ENCODE peak calls at places on chromosome 10, in nine cellular contexts. One of them, this sample, is unnamed. For H3K4me1, the result is how much of the 10 kb centered on the place peaks cover.

GRCh38 chr10:11234857-11235640 is 217.4 kb downstream of the CELF2 start:
- DNase-seq in fibroblast of lung: no peak
- DNase-seq in heart left ventricle: no peak
- DNase-seq in tibial nerve: no peak
- DNase-seq in heart right ventricle: no peak
- DNase-seq in neural progenitor cell: no peak
- DNase-seq in uterus: no peak
- DNase-seq in spleen: no peak
- DNase-seq in adrenal gland: no peak
- DNase-seq in this sample: no peak

GRCh38 chr10:19749185-19749729 is 67.0 kb upstream of the PLXDC2 start:
- DNase-seq in uterus: no peak
- DNase-seq in spleen: no peak
- DNase-seq in adrenal gland: no peak
- DNase-seq in tibial nerve: no peak
- DNase-seq in heart left ventricle: no peak
- DNase-seq in neural progenitor cell: no peak
- DNase-seq in fibroblast of lung: peak
- DNase-seq in heart right ventricle: no peak
- DNase-seq in this sample: no peak

GRCh38 chr10:37476285-37476684 is 350.9 kb downstream of the ANKRD30A start:
- DNase-seq in heart right ventricle: no peak
- DNase-seq in adrenal gland: no peak
- DNase-seq in heart left ventricle: no peak
- DNase-seq in spleen: no peak
- DNase-seq in tibial nerve: no peak
- DNase-seq in neural progenitor cell: no peak
- DNase-seq in fibroblast of lung: no peak
- DNase-seq in uterus: no peak
- DNase-seq in this sample: no peak

GRCh38 chr10:113987805-113988204 is 55.9 kb upstream of the ADRB1 start:
- DNase-seq in heart left ventricle: no peak
- DNase-seq in spleen: no peak
- DNase-seq in tibial nerve: peak
- DNase-seq in adrenal gland: peak
- DNase-seq in heart right ventricle: peak
- DNase-seq in uterus: no peak
- DNase-seq in neural progenitor cell: no peak
- DNase-seq in fibroblast of lung: peak
- DNase-seq in this sample: peak

GRCh38 chr10:98374176-98374969 is 40.6 kb downstream of the PYROXD2 start:
- DNase-seq in heart left ventricle: no peak
- DNase-seq in adrenal gland: no peak
- DNase-seq in heart right ventricle: no peak
- DNase-seq in uterus: no peak
- DNase-seq in tibial nerve: no peak
- DNase-seq in neural progenitor cell: no peak
- DNase-seq in fibroblast of lung: peak
- DNase-seq in spleen: no peak
- DNase-seq in this sample: no peak

GRCh38 chr10:24723788-24724380 is at the start of gene ARHGAP21:
- DNase-seq in uterus: peak
- DNase-seq in heart right ventricle: peak
- DNase-seq in neural progenitor cell: peak
- DNase-seq in adrenal gland: peak
- DNase-seq in heart left ventricle: peak
- DNase-seq in tibial nerve: peak
- DNase-seq in spleen: peak
- DNase-seq in fibroblast of lung: peak
- DNase-seq in this sample: peak

GRCh38 chr10:49001402-49001801 is 61.8 kb upstream of the LRRC18 start:
- DNase-seq in adrenal gland: no peak
- DNase-seq in tibial nerve: no peak
- DNase-seq in heart right ventricle: no peak
- DNase-seq in heart left ventricle: no peak
- DNase-seq in spleen: no peak
- DNase-seq in fibroblast of lung: no peak
- DNase-seq in uterus: no peak
- DNase-seq in neural progenitor cell: peak
- DNase-seq in this sample: no peak

GRCh38 chr10:26479766-26480492 is 41.8 kb downstream of the APBB1IP start:
- DNase-seq in adrenal gland: no peak
- DNase-seq in uterus: no peak
- DNase-seq in heart left ventricle: no peak
- DNase-seq in heart right ventricle: no peak
- DNase-seq in tibial nerve: no peak
- DNase-seq in spleen: peak
- DNase-seq in fibroblast of lung: no peak
- DNase-seq in neural progenitor cell: no peak
- DNase-seq in this sample: no peak

GRCh38 chr10:76939862-76940495 is 697.6 kb downstream of the KCNMA1 start:
- DNase-seq in heart left ventricle: no peak
- DNase-seq in neural progenitor cell: no peak
- DNase-seq in tibial nerve: no peak
- DNase-seq in adrenal gland: no peak
- DNase-seq in uterus: no peak
- DNase-seq in fibroblast of lung: no peak
- DNase-seq in heart right ventricle: no peak
- DNase-seq in spleen: no peak
- DNase-seq in this sample: no peak

GRCh38 chr10:16437540-16437894 is 707 bp downstream of the PTER start:
- DNase-seq in fibroblast of lung: no peak
- DNase-seq in uterus: no peak
- DNase-seq in adrenal gland: no peak
- DNase-seq in heart left ventricle: no peak
- DNase-seq in heart right ventricle: no peak
- DNase-seq in spleen: no peak
- DNase-seq in tibial nerve: no peak
- DNase-seq in neural progenitor cell: no peak
- DNase-seq in this sample: no peak

GRCh38 chr10:3077940-3078630 is 10.7 kb downstream of the PFKP start:
- DNase-seq in spleen: no peak
- DNase-seq in uterus: no peak
- DNase-seq in heart left ventricle: no peak
- DNase-seq in adrenal gland: no peak
- DNase-seq in neural progenitor cell: peak
- DNase-seq in heart right ventricle: no peak
- DNase-seq in fibroblast of lung: no peak
- DNase-seq in tibial nerve: no peak
- DNase-seq in this sample: no peak

GRCh38 chr10:77889277-77889903 is 37.2 kb downstream of the DLG5 start:
- DNase-seq in fibroblast of lung: no peak
- DNase-seq in neural progenitor cell: peak
- DNase-seq in heart left ventricle: no peak
- DNase-seq in tibial nerve: no peak
- DNase-seq in heart right ventricle: no peak
- DNase-seq in uterus: no peak
- DNase-seq in spleen: no peak
- DNase-seq in adrenal gland: peak
- DNase-seq in this sample: peak

GRCh38 chr10:31912898-31913847 is 15.5 kb downstream of the ARHGAP12 start:
- DNase-seq in adrenal gland: no peak
- DNase-seq in uterus: no peak
- DNase-seq in neural progenitor cell: no peak
- DNase-seq in heart left ventricle: no peak
- DNase-seq in spleen: no peak
- DNase-seq in tibial nerve: no peak
- DNase-seq in fibroblast of lung: peak
- DNase-seq in heart right ventricle: no peak
- DNase-seq in this sample: no peak

GRCh38 chr10:84159076-84159475 is 14.5 kb upstream of the GPR15LG start:
- DNase-seq in spleen: no peak
- DNase-seq in heart left ventricle: no peak
- DNase-seq in tibial nerve: no peak
- DNase-seq in fibroblast of lung: no peak
- DNase-seq in heart right ventricle: no peak
- DNase-seq in adrenal gland: no peak
- DNase-seq in uterus: no peak
- DNase-seq in neural progenitor cell: no peak
- DNase-seq in this sample: no peak

GRCh38 chr10:70812814-70813213 is 2.9 kb upstream of the SGPL1 start:
- DNase-seq in fibroblast of lung: no peak
- DNase-seq in spleen: no peak
- DNase-seq in heart right ventricle: no peak
- DNase-seq in adrenal gland: no peak
- DNase-seq in neural progenitor cell: no peak
- DNase-seq in uterus: no peak
- DNase-seq in heart left ventricle: no peak
- DNase-seq in tibial nerve: no peak
- DNase-seq in this sample: no peak

GRCh38 chr10:49619613-49620012 is 5.8 kb downstream of the CHAT start:
- DNase-seq in tibial nerve: no peak
- DNase-seq in neural progenitor cell: peak
- DNase-seq in adrenal gland: no peak
- DNase-seq in fibroblast of lung: no peak
- DNase-seq in heart right ventricle: no peak
- DNase-seq in spleen: peak
- DNase-seq in uterus: no peak
- DNase-seq in heart left ventricle: peak
- DNase-seq in this sample: no peak

GRCh38 chr10:24617771-24618396 is 105.8 kb downstream of the ARHGAP21 start:
- DNase-seq in uterus: peak
- DNase-seq in heart left ventricle: peak
- DNase-seq in adrenal gland: no peak
- DNase-seq in neural progenitor cell: peak
- DNase-seq in tibial nerve: peak
- DNase-seq in heart right ventricle: peak
- DNase-seq in fibroblast of lung: peak
- DNase-seq in spleen: no peak
- DNase-seq in this sample: peak

GRCh38 chr10:127012071-127012768 is 107.0 kb downstream of the DOCK1 start:
- DNase-seq in fibroblast of lung: no peak
- DNase-seq in spleen: no peak
- DNase-seq in uterus: no peak
- DNase-seq in heart right ventricle: no peak
- DNase-seq in neural progenitor cell: no peak
- DNase-seq in heart left ventricle: no peak
- DNase-seq in adrenal gland: no peak
- DNase-seq in tibial nerve: no peak
- DNase-seq in this sample: no peak

GRCh38 chr10:92690211-92691041 is 671 bp downstream of the HHEX start:
- DNase-seq in spleen: peak
- DNase-seq in neural progenitor cell: peak
- DNase-seq in fibroblast of lung: peak
- DNase-seq in adrenal gland: peak
- DNase-seq in tibial nerve: no peak
- DNase-seq in heart left ventricle: peak
- DNase-seq in uterus: no peak
- DNase-seq in heart right ventricle: peak
- DNase-seq in this sample: peak

DNA sequence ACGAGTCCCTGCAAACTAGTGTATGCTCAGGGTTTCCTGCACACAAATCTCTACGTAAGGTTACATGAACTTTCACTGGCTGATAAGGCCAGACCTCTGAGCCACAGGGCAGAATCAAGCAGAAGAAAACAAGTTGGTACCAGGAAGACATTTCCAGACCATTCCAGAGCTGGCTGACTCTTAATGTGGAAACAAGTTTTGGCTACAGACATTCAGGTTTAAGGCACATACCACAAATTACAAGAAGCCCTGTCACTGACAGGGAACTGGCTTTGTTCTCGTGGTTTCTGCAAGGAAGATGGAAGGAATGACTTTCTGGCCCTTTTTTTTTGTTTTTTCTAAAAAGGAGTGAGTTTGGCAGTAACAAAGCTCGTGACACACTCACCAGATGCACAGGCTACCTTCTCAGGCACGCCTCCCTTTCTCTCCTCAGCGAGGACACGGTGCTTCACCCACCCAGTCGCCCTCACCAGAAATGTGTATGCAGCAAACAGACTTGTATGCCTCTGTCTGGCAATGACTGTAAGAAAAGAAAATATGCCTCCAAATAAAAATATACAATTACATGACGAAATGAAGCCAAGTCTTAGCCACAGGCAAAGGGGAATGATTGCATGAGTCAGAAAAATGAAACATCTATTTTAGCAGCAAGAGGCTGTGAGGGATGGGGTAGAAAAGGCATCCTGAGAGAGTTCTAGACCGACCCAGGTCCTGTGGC is 22.6 kb downstream of the PLAC9 start:
- DNase-seq in adrenal gland: no peak
- DNase-seq in fibroblast of lung: peak
- DNase-seq in heart right ventricle: no peak
- DNase-seq in tibial nerve: no peak
- DNase-seq in uterus: peak
- DNase-seq in neural progenitor cell: no peak
- DNase-seq in heart left ventricle: no peak
- DNase-seq in spleen: no peak
- DNase-seq in this sample: no peak
- H3K4me3 ChIP-seq in adrenal gland: no peak
- H3K4me3 ChIP-seq in fibroblast of lung: no peak
- H3K4me3 ChIP-seq in heart right ventricle: no peak
- H3K4me3 ChIP-seq in tibial nerve: no peak
- H3K4me3 ChIP-seq in uterus: no peak
- H3K4me3 ChIP-seq in neural progenitor cell: no peak
- H3K4me3 ChIP-seq in heart left ventricle: no peak
- H3K4me3 ChIP-seq in spleen: no peak
- H3K4me3 ChIP-seq in this sample: no peak

DNA sequence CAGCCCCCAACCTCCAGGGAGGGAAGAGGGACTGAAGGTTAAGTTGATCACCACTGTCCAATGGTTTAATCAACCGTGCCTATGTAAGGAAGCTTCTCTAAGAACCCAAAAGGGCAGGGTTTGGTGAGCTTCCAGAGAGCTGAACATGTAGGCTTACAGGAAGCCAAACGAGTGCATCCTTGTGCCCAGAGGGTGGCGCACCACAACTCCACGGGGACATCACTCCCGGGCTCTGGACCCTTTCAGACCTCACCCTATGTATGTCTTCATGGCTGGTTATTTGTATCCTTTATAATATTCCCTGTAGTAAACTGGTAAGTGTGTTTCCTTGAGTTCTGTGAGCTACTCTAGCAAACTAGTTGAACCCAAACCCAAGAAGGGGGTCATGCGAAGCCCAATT is 11.5 kb upstream of the NFKB2 start:
- DNase-seq in spleen: peak
- DNase-seq in uterus: no peak
- DNase-seq in heart left ventricle: no peak
- DNase-seq in tibial nerve: no peak
- DNase-seq in heart right ventricle: no peak
- DNase-seq in neural progenitor cell: peak
- DNase-seq in fibroblast of lung: peak
- DNase-seq in adrenal gland: no peak
- DNase-seq in this sample: no peak
- TF ChIP-seq CTCF in spleen: no peak
- TF ChIP-seq CTCF in uterus: no peak
- TF ChIP-seq CTCF in heart left ventricle: no peak
- TF ChIP-seq CTCF in tibial nerve: no peak
- TF ChIP-seq CTCF in heart right ventricle: no peak
- TF ChIP-seq CTCF in neural progenitor cell: peak
- TF ChIP-seq CTCF in fibroblast of lung: no peak
- TF ChIP-seq CTCF in adrenal gland: no peak
- TF ChIP-seq CTCF in this sample: no peak

GRCh38 chr10:112964482-112964881 is 14.4 kb downstream of the TCF7L2 start:
- DNase-seq in uterus: no peak
- DNase-seq in fibroblast of lung: no peak
- DNase-seq in spleen: no peak
- DNase-seq in heart left ventricle: no peak
- DNase-seq in tibial nerve: no peak
- DNase-seq in neural progenitor cell: no peak
- DNase-seq in heart right ventricle: no peak
- DNase-seq in adrenal gland: no peak
- DNase-seq in this sample: no peak
- H3K4me1 ChIP-seq in uterus: under half
- H3K4me1 ChIP-seq in fibroblast of lung: under half
- H3K4me1 ChIP-seq in spleen: under half
- H3K4me1 ChIP-seq in heart left ventricle: half or more
- H3K4me1 ChIP-seq in tibial nerve: under half
- H3K4me1 ChIP-seq in neural progenitor cell: under half
- H3K4me1 ChIP-seq in heart right ventricle: half or more
- H3K4me1 ChIP-seq in adrenal gland: under half
- H3K4me1 ChIP-seq in this sample: under half

GRCh38 chr10:80195046-80195574 is 10.2 kb downstream of the ANXA11 start:
- DNase-seq in heart left ventricle: no peak
- DNase-seq in neural progenitor cell: no peak
- DNase-seq in adrenal gland: no peak
- DNase-seq in spleen: no peak
- DNase-seq in tibial nerve: no peak
- DNase-seq in uterus: no peak
- DNase-seq in heart right ventricle: no peak
- DNase-seq in fibroblast of lung: no peak
- DNase-seq in this sample: no peak
- H3K4me3 ChIP-seq in heart left ventricle: no peak
- H3K4me3 ChIP-seq in neural progenitor cell: no peak
- H3K4me3 ChIP-seq in adrenal gland: no peak
- H3K4me3 ChIP-seq in spleen: no peak
- H3K4me3 ChIP-seq in tibial nerve: no peak
- H3K4me3 ChIP-seq in uterus: no peak
- H3K4me3 ChIP-seq in heart right ventricle: no peak
- H3K4me3 ChIP-seq in fibroblast of lung: no peak
- H3K4me3 ChIP-seq in this sample: no peak

This sample was measured in mucosa of descending colon.